ENCODE peak calls at places on chromosomes 13 and 19, in seven cellular contexts. One of them, this sample, is unnamed.

GRCh38 chr13:24664726-24665409 is 15.3 kb upstream of the ATP12A start:
- DNase-seq in kidney: no peak
- DNase-seq in CD4-positive, alpha-beta T cell: no peak
- DNase-seq in osteoblast: no peak
- DNase-seq in body of pancreas: no peak
- DNase-seq in heart right ventricle: no peak
- DNase-seq in sigmoid colon: no peak
- DNase-seq in this sample: no peak

GRCh38 chr13:100387416-100387815 is 201.2 kb downstream of the GGACT start:
- DNase-seq in kidney: no peak
- DNase-seq in CD4-positive, alpha-beta T cell: no peak
- DNase-seq in osteoblast: no peak
- DNase-seq in body of pancreas: no peak
- DNase-seq in heart right ventricle: no peak
- DNase-seq in sigmoid colon: no peak
- DNase-seq in this sample: no peak

GRCh38 chr19:16258440-16258903 is 60.8 kb downstream of the AP1M1 start:
- DNase-seq in kidney: peak
- DNase-seq in CD4-positive, alpha-beta T cell: no peak
- DNase-seq in osteoblast: no peak
- DNase-seq in body of pancreas: peak
- DNase-seq in heart right ventricle: peak
- DNase-seq in sigmoid colon: peak
- DNase-seq in this sample: no peak

GRCh38 chr19:23515551-23515950 is 120.3 kb upstream of the ZNF91 start:
- DNase-seq in kidney: no peak
- DNase-seq in CD4-positive, alpha-beta T cell: no peak
- DNase-seq in osteoblast: no peak
- DNase-seq in body of pancreas: no peak
- DNase-seq in heart right ventricle: no peak
- DNase-seq in sigmoid colon: no peak
- DNase-seq in this sample: no peak

GRCh38 chr19:39411006-39411831 is 1.2 kb upstream of the PLEKHG2 start:
- DNase-seq in kidney: no peak
- DNase-seq in CD4-positive, alpha-beta T cell: peak
- DNase-seq in osteoblast: peak
- DNase-seq in body of pancreas: peak
- DNase-seq in heart right ventricle: no peak
- DNase-seq in sigmoid colon: peak
- DNase-seq in this sample: peak

GRCh38 chr19:48216933-48217332 is 38.8 kb downstream of the CARD8 start:
- DNase-seq in kidney: no peak
- DNase-seq in CD4-positive, alpha-beta T cell: no peak
- DNase-seq in osteoblast: no peak
- DNase-seq in body of pancreas: no peak
- DNase-seq in heart right ventricle: no peak
- DNase-seq in sigmoid colon: no peak
- DNase-seq in this sample: no peak

GRCh38 chr13:28138756-28139470 is 568 bp downstream of the PAN3 start:
- DNase-seq in kidney: peak
- DNase-seq in CD4-positive, alpha-beta T cell: peak
- DNase-seq in osteoblast: peak
- DNase-seq in body of pancreas: peak
- DNase-seq in heart right ventricle: peak
- DNase-seq in sigmoid colon: peak
- DNase-seq in this sample: peak

GRCh38 chr13:24127116-24127631 is 33.3 kb upstream of the SPATA13 start:
- DNase-seq in kidney: no peak
- DNase-seq in CD4-positive, alpha-beta T cell: no peak
- DNase-seq in osteoblast: no peak
- DNase-seq in body of pancreas: peak
- DNase-seq in heart right ventricle: no peak
- DNase-seq in sigmoid colon: no peak
- DNase-seq in this sample: peak

GRCh38 chr13:74929436-74929835 is 552.5 kb downstream of the TBC1D4 start:
- DNase-seq in kidney: no peak
- DNase-seq in CD4-positive, alpha-beta T cell: no peak
- DNase-seq in osteoblast: no peak
- DNase-seq in body of pancreas: no peak
- DNase-seq in heart right ventricle: no peak
- DNase-seq in sigmoid colon: no peak
- DNase-seq in this sample: no peak

GRCh38 chr19:28468701-28469459 is 744.1 kb downstream of the UQCRFS1 start:
- DNase-seq in kidney: peak
- DNase-seq in CD4-positive, alpha-beta T cell: peak
- DNase-seq in osteoblast: peak
- DNase-seq in body of pancreas: peak
- DNase-seq in heart right ventricle: no peak
- DNase-seq in sigmoid colon: peak
- DNase-seq in this sample: no peak

GRCh38 chr19:44848805-44849457 is 2.8 kb downstream of the NECTIN2 start:
- DNase-seq in kidney: peak
- DNase-seq in CD4-positive, alpha-beta T cell: no peak
- DNase-seq in osteoblast: no peak
- DNase-seq in body of pancreas: no peak
- DNase-seq in heart right ventricle: peak
- DNase-seq in sigmoid colon: peak
- DNase-seq in this sample: no peak

GRCh38 chr19:17671906-17672305 is 16.2 kb downstream of the UNC13A start:
- DNase-seq in kidney: no peak
- DNase-seq in CD4-positive, alpha-beta T cell: no peak
- DNase-seq in osteoblast: peak
- DNase-seq in body of pancreas: peak
- DNase-seq in heart right ventricle: no peak
- DNase-seq in sigmoid colon: no peak
- DNase-seq in this sample: peak

GRCh38 chr13:47639716-47640447 is 361.2 kb downstream of the SUCLA2 start:
- DNase-seq in kidney: no peak
- DNase-seq in CD4-positive, alpha-beta T cell: no peak
- DNase-seq in osteoblast: no peak
- DNase-seq in body of pancreas: no peak
- DNase-seq in heart right ventricle: no peak
- DNase-seq in sigmoid colon: no peak
- DNase-seq in this sample: no peak

GRCh38 chr13:50365300-50365682 is 350.0 kb downstream of the KCNRG start:
- DNase-seq in kidney: no peak
- DNase-seq in CD4-positive, alpha-beta T cell: no peak
- DNase-seq in osteoblast: no peak
- DNase-seq in body of pancreas: no peak
- DNase-seq in heart right ventricle: no peak
- DNase-seq in sigmoid colon: no peak
- DNase-seq in this sample: no peak

GRCh38 chr13:73722120-73722519 is 412.1 kb downstream of the KLF12 start:
- DNase-seq in kidney: no peak
- DNase-seq in CD4-positive, alpha-beta T cell: no peak
- DNase-seq in osteoblast: peak
- DNase-seq in body of pancreas: no peak
- DNase-seq in heart right ventricle: no peak
- DNase-seq in sigmoid colon: no peak
- DNase-seq in this sample: peak

GRCh38 chr13:99125335-99125915 is 75.2 kb upstream of the UBAC2 start:
- DNase-seq in kidney: no peak
- DNase-seq in CD4-positive, alpha-beta T cell: no peak
- DNase-seq in osteoblast: peak
- DNase-seq in body of pancreas: no peak
- DNase-seq in heart right ventricle: no peak
- DNase-seq in sigmoid colon: no peak
- DNase-seq in this sample: peak

GRCh38 chr13:41065098-41065497 is 3.8 kb downstream of the WBP4 start:
- DNase-seq in kidney: no peak
- DNase-seq in CD4-positive, alpha-beta T cell: no peak
- DNase-seq in osteoblast: peak
- DNase-seq in body of pancreas: no peak
- DNase-seq in heart right ventricle: no peak
- DNase-seq in sigmoid colon: no peak
- DNase-seq in this sample: peak

GRCh38 chr13:106534844-106535551 is 464 bp downstream of the EFNB2 start:
- DNase-seq in kidney: peak
- DNase-seq in CD4-positive, alpha-beta T cell: peak
- DNase-seq in osteoblast: peak
- DNase-seq in body of pancreas: peak
- DNase-seq in heart right ventricle: no peak
- DNase-seq in sigmoid colon: peak
- DNase-seq in this sample: peak

GRCh38 chr19:49533551-49534488 is 6.0 kb downstream of the RCN3 start:
- DNase-seq in kidney: peak
- DNase-seq in CD4-positive, alpha-beta T cell: peak
- DNase-seq in osteoblast: peak
- DNase-seq in body of pancreas: peak
- DNase-seq in heart right ventricle: peak
- DNase-seq in sigmoid colon: peak
- DNase-seq in this sample: peak
- TF ChIP-seq CTCF in kidney: no peak
- TF ChIP-seq CTCF in CD4-positive, alpha-beta T cell: peak
- TF ChIP-seq CTCF in osteoblast: no peak
- TF ChIP-seq CTCF in body of pancreas: peak
- TF ChIP-seq CTCF in heart right ventricle: no peak
- TF ChIP-seq CTCF in sigmoid colon: no peak
- TF ChIP-seq CTCF in this sample: peak

GRCh38 chr19:35328851-35329285 is at the start of gene CD22:
- DNase-seq in kidney: no peak
- DNase-seq in CD4-positive, alpha-beta T cell: no peak
- DNase-seq in osteoblast: peak
- DNase-seq in body of pancreas: no peak
- DNase-seq in heart right ventricle: no peak
- DNase-seq in sigmoid colon: no peak
- DNase-seq in this sample: no peak

GRCh38 chr19:35332817-35333216 is 3.8 kb downstream of the CD22 start:
- DNase-seq in kidney: peak
- DNase-seq in CD4-positive, alpha-beta T cell: peak
- DNase-seq in osteoblast: peak
- DNase-seq in body of pancreas: no peak
- DNase-seq in heart right ventricle: no peak
- DNase-seq in sigmoid colon: no peak
- DNase-seq in this sample: no peak

GRCh38 chr19:35329323-35329722 is 336 bp downstream of the CD22 start:
- DNase-seq in kidney: no peak
- DNase-seq in CD4-positive, alpha-beta T cell: no peak
- DNase-seq in osteoblast: peak
- DNase-seq in body of pancreas: no peak
- DNase-seq in heart right ventricle: no peak
- DNase-seq in sigmoid colon: no peak
- DNase-seq in this sample: no peak

GRCh38 chr19:35331551-35332214 is 2.7 kb downstream of the CD22 start:
- DNase-seq in kidney: no peak
- DNase-seq in CD4-positive, alpha-beta T cell: no peak
- DNase-seq in osteoblast: no peak
- DNase-seq in body of pancreas: no peak
- DNase-seq in heart right ventricle: no peak
- DNase-seq in sigmoid colon: no peak
- DNase-seq in this sample: no peak

DNA sequence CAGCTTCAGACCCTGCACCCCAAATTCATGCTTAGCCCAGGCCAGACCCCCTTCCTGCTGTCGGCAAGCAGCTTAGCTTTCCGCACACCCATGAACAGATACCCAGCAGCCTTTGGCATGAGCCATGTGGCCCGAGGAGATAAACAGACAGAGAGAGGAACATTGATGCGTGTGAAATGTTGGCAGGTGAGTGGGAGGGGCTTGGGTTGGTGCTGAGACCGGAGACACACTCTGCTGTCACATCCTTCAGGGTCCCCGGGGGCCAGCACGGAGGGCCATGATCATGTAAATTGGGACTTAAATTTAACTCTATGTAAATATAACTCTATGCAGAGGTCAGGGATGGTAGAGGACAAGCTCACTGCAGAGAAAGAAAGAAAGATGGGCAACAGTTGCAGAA is 1.5 kb downstream of the CD22 start:
- DNase-seq in kidney: no peak
- DNase-seq in CD4-positive, alpha-beta T cell: no peak
- DNase-seq in osteoblast: no peak
- DNase-seq in body of pancreas: no peak
- DNase-seq in heart right ventricle: no peak
- DNase-seq in sigmoid colon: no peak
- DNase-seq in this sample: no peak
- H3K27ac ChIP-seq in kidney: no peak
- H3K27ac ChIP-seq in CD4-positive, alpha-beta T cell: no peak
- H3K27ac ChIP-seq in osteoblast: no peak
- H3K27ac ChIP-seq in body of pancreas: no peak
- H3K27ac ChIP-seq in heart right ventricle: no peak
- H3K27ac ChIP-seq in sigmoid colon: no peak
- H3K27ac ChIP-seq in this sample: no peak

DNA sequence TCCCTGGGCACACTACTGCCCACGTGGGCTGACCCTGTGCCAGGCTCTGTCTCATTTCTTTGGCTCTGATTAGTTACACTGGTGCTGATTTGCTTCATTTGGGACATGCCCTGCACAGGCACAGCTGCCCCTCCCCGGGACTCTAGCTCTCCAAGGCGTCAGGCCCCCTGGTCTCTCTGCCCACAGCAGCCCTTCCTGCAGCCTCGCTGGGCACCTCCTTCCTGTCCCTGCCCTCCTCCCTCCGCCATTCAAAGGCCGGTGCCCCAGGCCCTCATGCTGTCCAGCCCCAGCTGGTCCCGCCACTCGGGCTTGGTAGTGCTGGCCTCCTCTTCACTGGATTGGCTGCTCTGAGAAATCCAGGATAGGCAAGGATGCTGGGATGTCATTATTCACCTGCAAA is 73.1 kb downstream of the ERICH6B start:
- DNase-seq in kidney: no peak
- DNase-seq in CD4-positive, alpha-beta T cell: no peak
- DNase-seq in osteoblast: no peak
- DNase-seq in body of pancreas: no peak
- DNase-seq in heart right ventricle: no peak
- DNase-seq in sigmoid colon: no peak
- DNase-seq in this sample: no peak
- TF ChIP-seq CTCF in kidney: no peak
- TF ChIP-seq CTCF in CD4-positive, alpha-beta T cell: no peak
- TF ChIP-seq CTCF in osteoblast: no peak
- TF ChIP-seq CTCF in body of pancreas: no peak
- TF ChIP-seq CTCF in heart right ventricle: no peak
- TF ChIP-seq CTCF in sigmoid colon: no peak
- TF ChIP-seq CTCF in this sample: no peak

DNA sequence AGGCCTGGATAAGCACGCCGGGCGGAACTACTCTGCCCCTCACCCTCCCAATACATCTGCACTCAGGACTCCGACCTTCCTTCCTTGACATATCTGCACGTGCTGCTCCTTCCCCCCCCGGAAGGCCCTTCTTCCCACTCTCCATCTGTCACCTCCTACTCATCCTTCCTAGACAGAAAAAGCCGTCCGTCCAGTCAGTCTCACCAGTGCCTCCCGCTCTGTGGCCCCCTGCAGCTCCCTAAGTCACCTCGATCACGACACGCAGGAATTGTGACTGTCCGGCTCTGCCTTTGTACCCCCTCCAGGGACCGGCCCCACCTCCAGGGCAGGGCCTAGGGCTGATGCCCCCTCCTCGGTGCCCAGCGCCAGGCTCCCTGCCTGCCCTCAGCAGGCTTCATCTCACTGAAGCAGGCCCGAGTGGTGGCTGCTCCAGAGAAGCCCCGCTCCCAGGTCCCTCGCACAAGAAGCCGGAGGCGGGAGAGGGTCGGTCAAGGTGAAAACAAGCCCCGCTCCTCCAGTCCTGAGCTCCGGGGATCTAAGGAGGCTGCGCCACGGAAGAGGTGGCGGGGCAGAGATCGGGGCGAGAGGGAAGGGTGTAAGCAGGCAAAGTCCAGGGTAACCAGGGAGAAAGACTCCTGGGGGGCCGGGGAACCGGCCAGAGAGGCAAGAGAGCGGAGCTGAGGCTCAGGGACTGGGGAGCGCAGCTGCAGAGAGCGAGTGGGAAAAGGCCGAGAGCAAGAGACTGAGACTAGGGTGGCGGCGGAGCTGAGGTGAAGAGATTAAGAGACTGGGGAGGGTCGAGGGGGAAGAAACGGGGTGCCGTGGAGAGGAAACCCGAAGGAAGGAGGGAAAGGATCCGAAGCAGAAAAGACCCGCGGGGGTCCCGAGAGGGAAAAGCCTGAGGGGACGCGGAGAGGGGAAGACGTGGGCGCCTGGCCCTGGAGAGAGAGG is 1.1 kb downstream of the PPP6R1 start:
- DNase-seq in kidney: peak
- DNase-seq in CD4-positive, alpha-beta T cell: no peak
- DNase-seq in osteoblast: peak
- DNase-seq in body of pancreas: no peak
- DNase-seq in heart right ventricle: no peak
- DNase-seq in sigmoid colon: no peak
- DNase-seq in this sample: no peak
- H3K27ac ChIP-seq in kidney: peak
- H3K27ac ChIP-seq in CD4-positive, alpha-beta T cell: peak
- H3K27ac ChIP-seq in osteoblast: peak
- H3K27ac ChIP-seq in body of pancreas: peak
- H3K27ac ChIP-seq in heart right ventricle: peak
- H3K27ac ChIP-seq in sigmoid colon: peak
- H3K27ac ChIP-seq in this sample: peak